ENCODE peak calls at places on chromosomes 13 and 19, in eight cellular contexts. W, M, U, G, D, K, P and Z are unnamed samples.

GRCh38 chr19:49847731-49848696 is 2.9 kb upstream of the PTOV1 start:
- DNase-seq in W (no peak), M (peak), U (no peak), G (no peak), D (no peak), K (no peak), P (no peak), Z (no peak)

GRCh38 chr13:64723735-64724134 is 2506.4 kb downstream of the PCDH9 start:
- DNase-seq in W (no peak), M (peak), U (no peak), G (no peak), D (no peak), K (peak), P (no peak), Z (no peak)

GRCh38 chr13:32428581-32429072 is 697 bp upstream of the N4BP2L1 start:
- DNase-seq in W (no peak), M (no peak), U (no peak), G (no peak), D (no peak), K (no peak), P (no peak), Z (no peak)

GRCh38 chr19:40348961-40349507 is 539 bp downstream of the PLD3 start:
- DNase-seq in W (no peak), M (peak), U (no peak), G (peak), D (no peak), K (no peak), P (no peak), Z (peak)

GRCh38 chr13:65378943-65379519 is 1851.1 kb downstream of the PCDH9 start:
- DNase-seq in W (no peak), M (peak), U (no peak), G (no peak), D (no peak), K (peak), P (no peak), Z (no peak)

GRCh38 chr13:105936816-105937215 is 598.6 kb downstream of the EFNB2 start:
- DNase-seq in W (no peak), M (no peak), U (no peak), G (no peak), D (no peak), K (no peak), P (no peak), Z (no peak)

GRCh38 chr13:97256343-97256783 is 34.2 kb downstream of the MBNL2 start:
- DNase-seq in W (no peak), M (peak), U (no peak), G (no peak), D (no peak), K (no peak), P (no peak), Z (no peak)

GRCh38 chr13:52428295-52428694 is 22.1 kb downstream of the VPS36 start:
- DNase-seq in W (peak), M (peak), U (no peak), G (no peak), D (no peak), K (no peak), P (no peak), Z (no peak)

GRCh38 chr19:35645680-35646511 is 2.2 kb upstream of the COX6B1 start:
- DNase-seq in W (no peak), M (no peak), U (no peak), G (no peak), D (no peak), K (no peak), P (no peak), Z (no peak)

GRCh38 chr19:31451686-31452325 is 102.6 kb upstream of the TSHZ3 start:
- DNase-seq in W (no peak), M (peak), U (no peak), G (no peak), D (no peak), K (no peak), P (no peak), Z (no peak)

GRCh38 chr19:7701654-7702457 is at the start of gene FCER2:
- DNase-seq in W (no peak), M (no peak), U (no peak), G (no peak), D (no peak), K (no peak), P (peak), Z (no peak)

GRCh38 chr19:6761053-6761676 is 6.1 kb downstream of the SH2D3A start:
- DNase-seq in W (no peak), M (no peak), U (no peak), G (no peak), D (no peak), K (peak), P (no peak), Z (no peak)

GRCh38 chr13:110334256-110334655 is 27.2 kb downstream of the COL4A2 start:
- DNase-seq in W (no peak), M (no peak), U (no peak), G (no peak), D (no peak), K (no peak), P (no peak), Z (no peak)

GRCh38 chr13:25528266-25528665 is 156.5 kb downstream of the ATP8A2 start:
- DNase-seq in W (no peak), M (no peak), U (no peak), G (peak), D (no peak), K (no peak), P (no peak), Z (no peak)

GRCh38 chr13:30224732-30225131 is 82.6 kb downstream of the KATNAL1 start:
- DNase-seq in W (no peak), M (peak), U (no peak), G (no peak), D (no peak), K (no peak), P (no peak), Z (no peak)

GRCh38 chr13:47480121-47480520 is 521.0 kb downstream of the SUCLA2 start:
- DNase-seq in W (no peak), M (peak), U (no peak), G (no peak), D (no peak), K (no peak), P (no peak), Z (no peak)

GRCh38 chr19:6532244-6532999 is 1.6 kb downstream of the TNFSF9 start:
- DNase-seq in W (peak), M (no peak), U (no peak), G (no peak), D (no peak), K (no peak), P (no peak), Z (no peak)